ENCODE peak calls at places on chromosomes 5 and 9, in eight cellular contexts. P, B, O, R, Q, X, L and Z are unnamed samples.

GRCh38 chr5:154849261-154849660 is 1.1 kb downstream of the FAXDC2 start:
- DNase-seq in P (no peak), B (no peak), O (no peak), R (no peak), Q (no peak), X (no peak), L (no peak), Z (no peak)

GRCh38 chr5:5380298-5380697 is 42.2 kb upstream of the ICE1 start:
- DNase-seq in P (no peak), B (no peak), O (no peak), R (no peak), Q (no peak), X (no peak), L (no peak), Z (no peak)

GRCh38 chr9:110728058-110728457 is 59.5 kb downstream of the MUSK start:
- DNase-seq in P (no peak), B (no peak), O (no peak), R (no peak), Q (no peak), X (no peak), L (no peak), Z (peak)

GRCh38 chr5:76669245-76669644 is 46.0 kb upstream of the F2RL2 start:
- DNase-seq in P (no peak), B (no peak), O (no peak), R (no peak), Q (no peak), X (no peak), L (peak), Z (no peak)

GRCh38 chr5:3597002-3597726 is 1.5 kb downstream of the IRX1 start:
- DNase-seq in P (no peak), B (no peak), O (no peak), R (no peak), Q (no peak), X (no peak), L (peak), Z (no peak)

GRCh38 chr5:147169399-147169798 is 65.4 kb upstream of the STK32A start:
- DNase-seq in P (no peak), B (no peak), O (no peak), R (no peak), Q (peak), X (no peak), L (peak), Z (no peak)

GRCh38 chr9:130857864-130858730 is 23.0 kb downstream of the ABL1 start:
- DNase-seq in P (no peak), B (no peak), O (no peak), R (peak), Q (no peak), X (peak), L (peak), Z (no peak)

GRCh38 chr9:136327313-136327971 is at the start of gene GPSM1:
- DNase-seq in P (no peak), B (peak), O (no peak), R (no peak), Q (peak), X (peak), L (peak), Z (no peak)

GRCh38 chr5:90293931-90294330 is 115.6 kb downstream of the CETN3 start:
- DNase-seq in P (no peak), B (no peak), O (no peak), R (no peak), Q (no peak), X (no peak), L (no peak), Z (no peak)

GRCh38 chr9:134738869-134739659 is 97.5 kb downstream of the COL5A1 start:
- DNase-seq in P (no peak), B (peak), O (no peak), R (peak), Q (peak), X (peak), L (peak), Z (peak)

GRCh38 chr9:4837768-4838546 is 45.2 kb downstream of the RCL1 start:
- DNase-seq in P (no peak), B (no peak), O (peak), R (no peak), Q (no peak), X (peak), L (peak), Z (no peak)

GRCh38 chr9:98856982-98857381 is 49.5 kb downstream of the GALNT12 start:
- DNase-seq in P (no peak), B (no peak), O (no peak), R (no peak), Q (no peak), X (no peak), L (no peak), Z (no peak)

GRCh38 chr9:83012578-83013260 is 50.2 kb downstream of the RASEF start:
- DNase-seq in P (no peak), B (no peak), O (no peak), R (no peak), Q (no peak), X (no peak), L (peak), Z (no peak)

GRCh38 chr5:141513021-141513626 is 24.2 kb downstream of the PCDHGC5 start:
- DNase-seq in P (no peak), B (no peak), O (no peak), R (no peak), Q (no peak), X (peak), L (no peak), Z (peak)

GRCh38 chr5:146820987-146821386 is 57.6 kb downstream of the PPP2R2B start:
- DNase-seq in P (no peak), B (no peak), O (no peak), R (no peak), Q (no peak), X (no peak), L (no peak), Z (no peak)

GRCh38 chr5:158754018-158754514 is 345.6 kb downstream of the EBF1 start:
- DNase-seq in P (no peak), B (no peak), O (peak), R (no peak), Q (no peak), X (no peak), L (peak), Z (no peak)

GRCh38 chr9:125894566-125894965 is 147.4 kb downstream of the PBX3 start:
- DNase-seq in P (no peak), B (no peak), O (no peak), R (no peak), Q (no peak), X (no peak), L (no peak), Z (no peak)

GRCh38 chr9:133514475-133515239 is 10.1 kb downstream of the MYMK start:
- DNase-seq in P (no peak), B (no peak), O (no peak), R (peak), Q (no peak), X (peak), L (no peak), Z (no peak)

GRCh38 chr5:93890657-93891056 is 149.3 kb upstream of the POU5F2 start:
- DNase-seq in P (no peak), B (no peak), O (no peak), R (no peak), Q (peak), X (no peak), L (no peak), Z (no peak)

GRCh38 chr5:151243564-151243963 is 9.4 kb upstream of the GM2A start:
- DNase-seq in P (no peak), B (no peak), O (no peak), R (no peak), Q (no peak), X (no peak), L (no peak), Z (no peak)

GRCh38 chr9:21801683-21802417 is 586 bp upstream of the MTAP start:
- DNase-seq in P (no peak), B (no peak), O (no peak), R (peak), Q (peak), X (peak), L (peak), Z (peak)

GRCh38 chr5:169805527-169805934 is 168.5 kb downstream of the DOCK2 start:
- DNase-seq in P (no peak), B (no peak), O (no peak), R (no peak), Q (no peak), X (no peak), L (no peak), Z (peak)

GRCh38 chr5:178180141-178180863 is 6.9 kb downstream of the GMCL2 start:
- DNase-seq in P (no peak), B (no peak), O (no peak), R (no peak), Q (no peak), X (no peak), L (no peak), Z (no peak)

GRCh38 chr9:133815781-133816180 is 77.6 kb upstream of the SARDH start:
- DNase-seq in P (no peak), B (no peak), O (no peak), R (no peak), Q (no peak), X (no peak), L (no peak), Z (no peak)

GRCh38 chr9:99221266-99221622 is 498 bp downstream of the ALG2 start:
- DNase-seq in P (no peak), B (no peak), O (no peak), R (no peak), Q (no peak), X (no peak), L (no peak), Z (no peak)

GRCh38 chr5:66213533-66213932 is 69.4 kb downstream of the SREK1 start:
- DNase-seq in P (peak), B (no peak), O (no peak), R (no peak), Q (no peak), X (no peak), L (no peak), Z (no peak)

GRCh38 chr5:66207800-66208561 is 63.9 kb downstream of the SREK1 start:
- DNase-seq in P (no peak), B (no peak), O (no peak), R (no peak), Q (no peak), X (no peak), L (peak), Z (no peak)

GRCh38 chr5:66209794-66210193 is 65.7 kb downstream of the SREK1 start:
- DNase-seq in P (no peak), B (no peak), O (no peak), R (no peak), Q (no peak), X (no peak), L (no peak), Z (no peak)

GRCh38 chr5:66206465-66206864 is 62.4 kb downstream of the SREK1 start:
- DNase-seq in P (no peak), B (no peak), O (no peak), R (no peak), Q (no peak), X (no peak), L (no peak), Z (no peak)

GRCh38 chr5:66209350-66209749 is 65.2 kb downstream of the SREK1 start:
- DNase-seq in P (no peak), B (no peak), O (no peak), R (no peak), Q (no peak), X (no peak), L (peak), Z (no peak)
- H3K4me3 ChIP-seq in P (no peak), B (no peak), O (no peak), R (no peak), Q (no peak), X (no peak), L (no peak), Z (no peak)

DNA sequence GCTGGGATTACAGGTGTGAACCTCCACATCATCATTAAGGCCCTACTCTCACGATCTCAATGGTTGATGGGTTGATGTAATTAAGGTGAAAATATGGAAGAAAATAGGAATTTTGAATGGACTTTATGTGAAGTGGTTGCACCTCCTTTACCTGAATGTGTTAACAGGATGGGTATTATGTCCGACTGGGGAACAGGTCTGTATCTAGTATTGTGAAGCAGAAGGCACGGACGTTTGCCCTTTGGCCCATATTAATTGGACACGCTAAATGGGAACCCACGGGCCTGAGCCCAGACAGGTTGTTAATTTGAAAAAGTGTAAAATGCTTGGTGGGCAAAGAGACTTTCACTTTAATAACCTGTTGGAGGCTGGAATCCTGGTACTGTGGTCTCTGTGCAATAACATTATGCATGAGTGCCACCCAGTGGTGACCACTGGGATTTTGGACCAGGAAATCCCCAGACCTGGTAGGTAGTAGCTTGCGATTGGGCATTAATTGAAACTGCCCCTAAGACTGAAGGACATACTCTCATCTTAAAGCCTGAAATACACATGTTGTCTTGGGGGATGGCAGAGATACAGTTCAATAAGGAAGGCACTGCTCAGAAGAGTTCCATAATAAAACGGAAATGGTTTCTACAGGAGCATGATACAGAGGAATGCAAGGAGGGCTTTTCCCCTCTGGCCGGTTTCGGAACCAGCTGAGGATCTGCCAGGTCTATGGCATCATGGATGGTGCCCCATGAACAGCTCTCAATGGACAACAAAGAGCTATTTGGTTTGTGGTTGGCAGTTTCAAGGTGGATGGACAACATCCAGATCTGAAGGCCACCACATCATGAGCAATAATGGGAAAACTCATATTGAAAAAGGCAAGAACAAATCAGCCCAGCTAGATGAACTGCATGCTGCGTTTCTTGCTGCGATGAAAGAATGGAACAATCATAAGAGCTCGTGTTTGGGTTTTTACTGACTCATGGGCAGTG is 26.2 kb upstream of the BICD2 start:
- DNase-seq in P (peak), B (peak), O (no peak), R (peak), Q (peak), X (peak), L (peak), Z (peak)
- H3K4me3 ChIP-seq in P (no peak), B (no peak), O (no peak), R (no peak), Q (no peak), X (peak), L (no peak), Z (no peak)

GRCh38 chr9:3658964-3659363 is 133.2 kb upstream of the RFX3 start:
- DNase-seq in P (no peak), B (no peak), O (no peak), R (no peak), Q (no peak), X (no peak), L (no peak), Z (no peak)
- H3K4me3 ChIP-seq in P (no peak), B (no peak), O (no peak), R (no peak), Q (no peak), X (no peak), L (no peak), Z (no peak)

GRCh38 chr5:82917584-82917983 is 159.6 kb downstream of the TMEM167A start:
- DNase-seq in P (no peak), B (no peak), O (no peak), R (no peak), Q (no peak), X (no peak), L (no peak), Z (peak)
- H3K4me3 ChIP-seq in P (no peak), B (no peak), O (no peak), R (no peak), Q (no peak), X (no peak), L (no peak), Z (no peak)

GRCh38 chr9:101445353-101446029 is 9.9 kb upstream of the ALDOB start:
- DNase-seq in P (no peak), B (no peak), O (no peak), R (no peak), Q (peak), X (no peak), L (no peak), Z (no peak)

GRCh38 chr9:101448680-101449070 is 13.1 kb upstream of the ALDOB start:
- DNase-seq in P (no peak), B (no peak), O (no peak), R (no peak), Q (no peak), X (no peak), L (no peak), Z (no peak)

GRCh38 chr9:101451498-101451897 is 15.9 kb upstream of the ALDOB start:
- DNase-seq in P (no peak), B (no peak), O (no peak), R (no peak), Q (no peak), X (no peak), L (no peak), Z (no peak)

GRCh38 chr9:101446732-101447131 is 11.2 kb upstream of the ALDOB start:
- DNase-seq in P (no peak), B (no peak), O (no peak), R (no peak), Q (no peak), X (no peak), L (no peak), Z (no peak)

GRCh38 chr9:101449071-101449721 is 13.6 kb upstream of the ALDOB start:
- DNase-seq in P (no peak), B (peak), O (no peak), R (peak), Q (peak), X (peak), L (peak), Z (peak)
- H3K4me3 ChIP-seq in P (peak), B (peak), O (peak), R (peak), Q (peak), X (peak), L (peak), Z (peak)

GRCh38 chr5:150082364-150082763 is 4.0 kb downstream of the CSF1R start:
- DNase-seq in P (no peak), B (no peak), O (no peak), R (no peak), Q (no peak), X (no peak), L (no peak), Z (no peak)
- H3K4me3 ChIP-seq in P (no peak), B (no peak), O (no peak), R (peak), Q (no peak), X (peak), L (no peak), Z (no peak)

DNA sequence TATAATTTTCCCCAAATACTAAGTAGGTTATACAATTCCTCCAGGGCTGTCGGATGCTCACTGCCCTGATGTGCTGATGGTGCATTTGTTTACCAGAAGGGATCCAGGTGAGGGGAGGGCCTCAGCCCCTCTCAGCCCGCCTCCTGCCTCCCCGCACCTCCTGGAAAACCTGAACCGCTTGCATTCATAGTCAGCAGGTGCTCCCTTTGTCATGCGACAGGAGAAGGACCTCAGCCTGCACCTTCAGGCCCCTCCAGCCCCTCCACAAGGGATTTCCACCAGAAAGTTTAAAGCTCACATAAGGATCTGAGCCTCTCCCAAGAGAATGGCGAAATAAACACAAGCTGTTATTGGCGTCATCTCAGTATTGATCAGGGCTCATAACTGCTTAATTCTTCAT is 36.5 kb upstream of the NTNG2 start:
- DNase-seq in P (no peak), B (no peak), O (no peak), R (no peak), Q (no peak), X (no peak), L (no peak), Z (no peak)
- H3K4me3 ChIP-seq in P (no peak), B (no peak), O (no peak), R (no peak), Q (no peak), X (no peak), L (no peak), Z (no peak)